ENCODE peak calls at places on chromosome 5, in six cellular contexts. L is nephron progenitor cell, R is ovary, Q is stomach, H is upper lobe of right lung, N is heart left ventricle. P is an unnamed sample.

GRCh38 chr5:109876941-109877669 is 187.4 kb downstream of the MAN2A1 start:
- DNase-seq in H (no peak), R (no peak), N (no peak), Q (no peak), L (no peak), P (no peak)

GRCh38 chr5:3214838-3215374 is 380.7 kb upstream of the IRX1 start:
- DNase-seq in H (no peak), L (no peak), Q (peak; percentile 20), R (no peak), N (no peak), P (no peak)

GRCh38 chr5:4233671-4234070 is 638.0 kb downstream of the IRX1 start:
- DNase-seq in R (no peak), H (no peak), L (no peak), Q (no peak), N (no peak), P (no peak)

GRCh38 chr5:36537729-36538128 is 68.7 kb upstream of the SLC1A3 start:
- DNase-seq in L (no peak), R (no peak), H (no peak), N (no peak), Q (no peak), P (no peak)

GRCh38 chr5:175282611-175283225 is 161.3 kb downstream of the DRD1 start:
- DNase-seq in H (no peak), Q (no peak), R (no peak), N (no peak), L (no peak), P (no peak)

GRCh38 chr5:133368009-133368408 is 244.3 kb downstream of the FSTL4 start:
- DNase-seq in H (no peak), N (no peak), Q (no peak), L (peak; percentile 59), R (no peak), P (no peak)

GRCh38 chr5:26582350-26583040 is 455.9 kb downstream of the CDH9 start:
- DNase-seq in L (no peak), H (no peak), N (no peak), Q (no peak), R (no peak), P (no peak)

GRCh38 chr5:144598451-144599068 is 427.9 kb downstream of the KCTD16 start:
- DNase-seq in Q (peak; percentile 44), N (peak; percentile 49), L (no peak), H (peak; percentile 69), R (no peak), P (no peak)

GRCh38 chr5:35598707-35599370 is 18.8 kb upstream of the SPEF2 start:
- DNase-seq in H (no peak), L (no peak), N (no peak), R (no peak), Q (peak; percentile 38), P (no peak)

GRCh38 chr5:100252944-100253343 is 282.2 kb upstream of the FAM174A start:
- DNase-seq in N (no peak), Q (no peak), H (no peak), L (no peak), R (no peak), P (no peak)

GRCh38 chr5:107669543-107670027 is 1.2 kb downstream of the EFNA5 start:
- DNase-seq in Q (peak; percentile 39), L (peak; percentile 72), H (peak; percentile 69), N (peak; percentile 76), R (peak; percentile 43), P (no peak)

GRCh38 chr5:35651002-35651756 is 33.5 kb downstream of the SPEF2 start:
- DNase-seq in Q (peak; percentile 27), N (no peak), L (peak; percentile 20), H (no peak), R (no peak), P (no peak)

GRCh38 chr5:140189977-140190867 is 15.2 kb downstream of the CYSTM1 start:
- DNase-seq in R (no peak), Q (no peak), L (no peak), H (no peak), N (no peak), P (no peak)

GRCh38 chr5:92508271-92508670 is 1072.7 kb downstream of the NR2F1-AS1 start:
- DNase-seq in H (no peak), Q (no peak), N (no peak), L (no peak), R (no peak), P (no peak)

GRCh38 chr5:179401-179800 is 11.9 kb upstream of the LRRC14B start:
- DNase-seq in L (no peak), N (no peak), Q (no peak), R (no peak), H (no peak), P (no peak)

GRCh38 chr5:137199966-137200365 is 299.2 kb downstream of the SPOCK1 start:
- DNase-seq in N (no peak), R (no peak), Q (no peak), L (no peak), H (no peak), P (no peak)

GRCh38 chr5:151383011-151383410 is 35.7 kb upstream of the SLC36A2 start:
- DNase-seq in H (no peak), N (no peak), Q (no peak), R (no peak), L (peak; percentile 5), P (no peak)

GRCh38 chr5:56172225-56172624 is 60.9 kb downstream of the ANKRD55 start:
- DNase-seq in N (no peak), H (no peak), L (no peak), Q (no peak), R (no peak), P (no peak)

GRCh38 chr5:88884435-88884877 is 1.5 kb upstream of the MEF2C start:
- DNase-seq in L (no peak), Q (no peak), R (no peak), N (no peak), H (no peak), P (no peak)

GRCh38 chr5:167716376-167716775 is 575.1 kb upstream of the WWC1 start:
- DNase-seq in N (no peak), Q (no peak), L (no peak), R (no peak), H (no peak), P (no peak)

GRCh38 chr5:947626-948471 is 55.2 kb downstream of the TRIP13 start:
- DNase-seq in R (no peak), H (no peak), L (no peak), N (no peak), Q (no peak), P (no peak)

GRCh38 chr5:75005561-75005960 is 46.8 kb downstream of the GCNT4 start:
- DNase-seq in H (no peak), Q (no peak), L (no peak), N (no peak), R (no peak), P (no peak)

GRCh38 chr5:57298985-57299491 is 125.2 kb downstream of the GPBP1 start:
- DNase-seq in R (peak; percentile 34), N (no peak), L (peak; percentile 46), H (no peak), Q (no peak), P (no peak)

GRCh38 chr5:127206320-127207113 is 84.1 kb upstream of the MEGF10 start:
- DNase-seq in N (no peak), L (no peak), Q (no peak), H (no peak), R (no peak), P (no peak)

GRCh38 chr5:5572010-5572982 is 149.8 kb downstream of the ICE1 start:
- DNase-seq in H (no peak), Q (no peak), R (peak; percentile 47), N (peak; percentile 54), L (peak; percentile 63), P (no peak)

GRCh38 chr5:95759634-95760033 is 28.5 kb downstream of the RHOBTB3 start:
- DNase-seq in N (no peak), L (no peak), R (no peak), Q (no peak), H (no peak), P (no peak)

GRCh38 chr5:122602700-122603099 is 172.2 kb upstream of the SNX2 start:
- DNase-seq in R (no peak), L (no peak), H (no peak), N (no peak), Q (no peak), P (no peak)
- TF ChIP-seq CTCF in R (no peak), L (no peak), H (no peak), N (no peak), Q (no peak), P (no peak)

DNA sequence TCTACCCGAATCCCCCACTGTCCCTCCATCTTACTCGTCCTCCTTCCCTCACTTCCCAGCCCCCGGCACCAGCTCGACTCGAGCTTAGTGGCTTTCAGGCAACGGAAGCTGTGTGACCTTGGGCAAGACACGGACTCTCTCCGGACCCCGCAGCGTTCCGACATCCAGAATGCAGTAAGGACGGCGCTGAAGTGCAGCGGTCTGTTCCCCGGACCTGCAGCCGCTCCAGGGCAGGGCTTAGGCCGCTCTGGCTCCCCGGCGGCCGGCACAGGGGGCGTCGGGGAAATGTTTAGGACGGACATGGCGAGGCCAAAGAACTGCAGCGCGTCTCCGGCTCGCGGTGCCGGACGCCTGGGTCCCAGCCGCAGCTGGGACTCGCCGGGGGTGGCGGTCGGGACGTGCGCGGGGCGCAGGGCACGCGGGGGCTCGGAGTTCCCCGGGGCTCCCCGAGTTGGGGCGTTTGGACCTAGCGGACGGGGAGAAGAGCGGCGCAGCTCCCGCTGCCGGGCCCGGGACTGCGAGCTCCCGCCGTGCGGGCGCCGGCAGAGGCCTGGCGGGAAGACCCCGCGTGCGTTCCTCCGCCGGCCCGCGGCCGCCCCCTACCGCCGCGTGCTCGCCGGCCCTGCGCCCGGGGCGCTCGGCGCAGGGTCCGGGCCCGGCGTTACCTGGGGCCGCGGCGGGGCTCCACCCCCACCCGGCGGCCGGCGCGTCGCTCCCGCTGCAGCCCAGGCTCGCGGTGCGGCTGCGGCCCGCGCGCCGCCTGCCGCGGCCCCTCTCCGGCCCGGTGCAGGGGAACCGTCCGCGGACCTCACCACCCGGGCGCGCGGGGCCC is 5.6 kb upstream of the RNF44 start:
- DNase-seq in L (peak; percentile 42), H (no peak), R (peak; percentile 61), Q (no peak), N (no peak), P (no peak)
- TF ChIP-seq CTCF in L (no peak), H (no peak), R (peak; percentile 34), Q (peak; percentile 28), N (no peak), P (peak; percentile 34)

GRCh38 chr5:79133657-79134451 is 22.2 kb downstream of the BHMT start:
- DNase-seq in L (peak; percentile 76), H (no peak), Q (peak; percentile 72), R (peak; percentile 74), N (peak; percentile 51), P (no peak)
- TF ChIP-seq CTCF in L (peak; percentile 56), H (peak; percentile 64), Q (peak; percentile 57), R (peak; percentile 73), N (peak; percentile 56), P (peak; percentile 89)

DNA sequence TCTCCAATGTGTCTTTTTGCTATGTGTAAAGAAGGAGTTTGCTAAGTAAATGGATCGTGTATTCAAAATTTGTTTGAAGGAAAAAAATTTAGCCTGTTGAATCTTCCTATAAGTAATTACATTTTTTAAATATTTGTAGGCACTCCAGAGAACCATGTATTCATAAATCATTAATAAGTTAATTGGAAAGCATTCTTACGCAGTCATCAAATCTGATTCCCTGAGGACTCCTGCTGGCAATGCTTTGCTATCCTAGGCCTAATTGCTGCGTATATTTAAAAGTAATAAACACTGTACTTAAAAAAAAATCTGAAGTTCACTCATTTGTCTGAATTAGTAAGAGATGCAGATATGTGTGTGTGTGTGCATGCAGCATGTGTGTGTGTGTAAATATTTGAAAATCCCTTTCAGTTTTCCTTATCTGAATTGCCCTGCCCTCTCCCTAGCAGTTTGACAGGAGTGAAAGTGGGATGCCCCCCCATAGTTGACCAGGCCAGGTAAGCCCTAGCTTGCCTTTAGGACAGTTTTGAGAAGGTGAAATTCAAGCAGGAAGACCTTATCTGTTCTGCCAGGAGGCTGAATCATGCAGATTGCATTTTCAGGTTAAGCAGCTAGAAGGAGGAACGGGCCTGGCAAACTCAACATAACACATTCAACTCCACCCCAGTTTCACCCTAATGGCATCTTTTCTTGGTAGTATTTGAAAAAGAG is 81.2 kb upstream of the DNAH5 start:
- DNase-seq in Q (no peak), H (no peak), N (no peak), L (no peak), R (no peak), P (no peak)
- TF ChIP-seq CTCF in Q (no peak), H (no peak), N (no peak), L (no peak), R (no peak), P (no peak)

P was measured in D721Med.